ENCODE peak calls at places on chromosomes 12 and 14, in five cellular contexts. One of them, this sample, is unnamed.

GRCh38 chr12:110141389-110141788 is 17.2 kb downstream of the IFT81 start:
- DNase-seq in posterior cingulate gyrus: no peak
- DNase-seq in GM10248: no peak
- DNase-seq in esophagus muscularis mucosa: no peak
- DNase-seq in activated CD8-positive, alpha-beta T cell treated with anti-CD3 and anti-CD28 coated beads, Interleukin-2, amount 10 ng/mL, durations not matched to agents 7 days and 5 days: no peak
- DNase-seq in this sample: peak; percentile 22

GRCh38 chr14:99764222-99764706 is 28.9 kb upstream of the EML1 start:
- DNase-seq in activated CD8-positive, alpha-beta T cell treated with anti-CD3 and anti-CD28 coated beads, Interleukin-2, amount 10 ng/mL, durations not matched to agents 7 days and 5 days: no peak
- DNase-seq in posterior cingulate gyrus: no peak
- DNase-seq in GM10248: no peak
- DNase-seq in esophagus muscularis mucosa: no peak
- DNase-seq in this sample: no peak

GRCh38 chr12:17793854-17794253 is 296.1 kb downstream of the RERGL start:
- DNase-seq in esophagus muscularis mucosa: no peak
- DNase-seq in activated CD8-positive, alpha-beta T cell treated with anti-CD3 and anti-CD28 coated beads, Interleukin-2, amount 10 ng/mL, durations not matched to agents 7 days and 5 days: no peak
- DNase-seq in posterior cingulate gyrus: no peak
- DNase-seq in GM10248: no peak
- DNase-seq in this sample: no peak

GRCh38 chr14:24313912-24314311 is 2.6 kb downstream of the LTB4R start:
- DNase-seq in GM10248: no peak
- DNase-seq in posterior cingulate gyrus: no peak
- DNase-seq in activated CD8-positive, alpha-beta T cell treated with anti-CD3 and anti-CD28 coated beads, Interleukin-2, amount 10 ng/mL, durations not matched to agents 7 days and 5 days: no peak
- DNase-seq in esophagus muscularis mucosa: no peak
- DNase-seq in this sample: no peak

GRCh38 chr12:3962661-3963483 is 89.7 kb upstream of the PARP11 start:
- DNase-seq in GM10248: no peak
- DNase-seq in esophagus muscularis mucosa: no peak
- DNase-seq in activated CD8-positive, alpha-beta T cell treated with anti-CD3 and anti-CD28 coated beads, Interleukin-2, amount 10 ng/mL, durations not matched to agents 7 days and 5 days: peak; percentile 80
- DNase-seq in posterior cingulate gyrus: no peak
- DNase-seq in this sample: peak; percentile 17

GRCh38 chr12:8014836-8015235 is 17.7 kb upstream of the FOXJ2 start:
- DNase-seq in activated CD8-positive, alpha-beta T cell treated with anti-CD3 and anti-CD28 coated beads, Interleukin-2, amount 10 ng/mL, durations not matched to agents 7 days and 5 days: no peak
- DNase-seq in esophagus muscularis mucosa: no peak
- DNase-seq in posterior cingulate gyrus: no peak
- DNase-seq in GM10248: no peak
- DNase-seq in this sample: no peak

GRCh38 chr12:46168426-46168825 is 100.4 kb downstream of the SLC38A1 start:
- DNase-seq in activated CD8-positive, alpha-beta T cell treated with anti-CD3 and anti-CD28 coated beads, Interleukin-2, amount 10 ng/mL, durations not matched to agents 7 days and 5 days: no peak
- DNase-seq in posterior cingulate gyrus: no peak
- DNase-seq in esophagus muscularis mucosa: no peak
- DNase-seq in GM10248: no peak
- DNase-seq in this sample: no peak

GRCh38 chr12:56206373-56207166 is 15.2 kb downstream of the RNF41 start:
- DNase-seq in posterior cingulate gyrus: peak; percentile 44
- DNase-seq in activated CD8-positive, alpha-beta T cell treated with anti-CD3 and anti-CD28 coated beads, Interleukin-2, amount 10 ng/mL, durations not matched to agents 7 days and 5 days: peak; percentile 56
- DNase-seq in GM10248: peak; percentile 48
- DNase-seq in esophagus muscularis mucosa: no peak
- DNase-seq in this sample: peak; percentile 69

GRCh38 chr12:6229224-6229748 is 29.1 kb downstream of the CD9 start:
- DNase-seq in GM10248: no peak
- DNase-seq in posterior cingulate gyrus: no peak
- DNase-seq in activated CD8-positive, alpha-beta T cell treated with anti-CD3 and anti-CD28 coated beads, Interleukin-2, amount 10 ng/mL, durations not matched to agents 7 days and 5 days: no peak
- DNase-seq in esophagus muscularis mucosa: no peak
- DNase-seq in this sample: peak; percentile 45

GRCh38 chr12:121337416-121337815 is 14.8 kb downstream of the ANAPC5 start:
- DNase-seq in activated CD8-positive, alpha-beta T cell treated with anti-CD3 and anti-CD28 coated beads, Interleukin-2, amount 10 ng/mL, durations not matched to agents 7 days and 5 days: no peak
- DNase-seq in posterior cingulate gyrus: no peak
- DNase-seq in GM10248: no peak
- DNase-seq in esophagus muscularis mucosa: no peak
- DNase-seq in this sample: no peak